ENCODE peak calls at places on chromosomes 1 and 21, in eight cellular contexts. O, T, B, F, W, P, C and J are unnamed samples.

GRCh38 chr1:192984058-192984457 is 75.1 kb downstream of the UCHL5 start:
- DNase-seq in F (no peak), O (no peak), C (no peak), W (peak; percentile 15), T (no peak), P (no peak), B (no peak), J (no peak)

GRCh38 chr1:173409613-173410012 is 67.5 kb upstream of the PRDX6 start:
- DNase-seq in T (no peak), O (no peak), B (no peak), F (no peak), P (no peak), C (peak; percentile 91), W (no peak), J (no peak)

GRCh38 chr1:9731561-9731960 is 80.0 kb downstream of the PIK3CD start:
- DNase-seq in B (no peak), W (no peak), O (no peak), F (no peak), P (no peak), T (no peak), C (no peak), J (no peak)

GRCh38 chr1:210288106-210288505 is 40.6 kb upstream of the HHAT start:
- DNase-seq in W (no peak), P (no peak), T (no peak), O (no peak), C (no peak), B (no peak), F (no peak), J (no peak)

GRCh38 chr1:17587693-17588047 is 48.2 kb downstream of the ARHGEF10L start:
- DNase-seq in T (no peak), B (no peak), W (no peak), F (no peak), O (no peak), P (no peak), C (peak; percentile 54), J (no peak)

GRCh38 chr1:192962901-192963300 is 96.3 kb downstream of the UCHL5 start:
- DNase-seq in C (no peak), W (no peak), F (no peak), T (no peak), B (no peak), P (no peak), O (no peak), J (no peak)

GRCh38 chr1:228284521-228284920 is 76.7 kb downstream of the OBSCN start:
- DNase-seq in O (no peak), B (no peak), W (no peak), P (no peak), T (no peak), C (no peak), F (no peak), J (no peak)

GRCh38 chr1:193542668-193543067 is 356.3 kb upstream of the B3GALT2 start:
- DNase-seq in T (no peak), C (no peak), F (no peak), W (no peak), O (no peak), B (no peak), P (no peak), J (no peak)

GRCh38 chr1:39295901-39296300 is 91.4 kb downstream of the MACF1 start:
- DNase-seq in O (no peak), T (no peak), W (peak; percentile 23), B (no peak), C (peak; percentile 20), F (no peak), P (no peak), J (no peak)

GRCh38 chr1:154574715-154575114 is 7.1 kb downstream of the CHRNB2 start:
- DNase-seq in T (no peak), W (no peak), B (peak; percentile 80), O (no peak), C (peak; percentile 51), P (no peak), F (no peak), J (no peak)

GRCh38 chr21:32524010-32524719 is 61.2 kb downstream of the TCP10L start:
- DNase-seq in F (no peak), T (no peak), W (no peak), B (no peak), O (peak; percentile 50), P (no peak), C (peak; percentile 36), J (no peak)

GRCh38 chr21:39422468-39423241 is 22.9 kb downstream of the LCA5L start:
- DNase-seq in T (no peak), B (no peak), P (no peak), F (peak; percentile 16), C (no peak), W (no peak), O (no peak), J (no peak)

GRCh38 chr21:32756096-32756495 is 15.5 kb downstream of the PAXBP1 start:
- DNase-seq in C (no peak), O (no peak), B (no peak), W (no peak), T (no peak), P (no peak), F (no peak), J (no peak)

GRCh38 chr1:6087402-6087772 is 41.7 kb downstream of the KCNAB2 start:
- DNase-seq in T (no peak), P (no peak), O (no peak), W (no peak), B (no peak), C (no peak), F (no peak), J (no peak)

GRCh38 chr21:35217504-35218060 is 168.5 kb upstream of the RUNX1 start:
- DNase-seq in F (peak; percentile 79), C (peak; percentile 85), W (peak; percentile 69), B (no peak), O (peak; percentile 39), T (no peak), P (no peak), J (no peak)

GRCh38 chr1:68116643-68117235 is 66.3 kb upstream of the DIRAS3 start:
- DNase-seq in W (peak; percentile 35), T (peak; percentile 16), C (peak; percentile 42), P (peak; percentile 66), O (no peak), F (peak; percentile 63), B (peak; percentile 35), J (peak; percentile 68)

GRCh38 chr1:33377750-33378149 is 53.1 kb downstream of the PHC2 start:
- DNase-seq in O (no peak), B (no peak), P (no peak), F (no peak), T (no peak), W (no peak), C (no peak), J (no peak)

GRCh38 chr1:63935148-63935547 is 161.3 kb downstream of the ROR1 start:
- DNase-seq in C (peak; percentile 61), W (no peak), F (peak; percentile 53), T (no peak), B (no peak), P (no peak), O (no peak), J (no peak)

GRCh38 chr1:54976747-54977146 is 3.7 kb upstream of the TMEM61 start:
- DNase-seq in W (no peak), B (peak; percentile 18), C (no peak), P (no peak), T (no peak), F (no peak), O (no peak), J (no peak)

GRCh38 chr1:247409869-247410544 is 6.0 kb upstream of the NLRP3 start:
- DNase-seq in B (no peak), W (peak; percentile 54), P (no peak), F (no peak), T (peak; percentile 37), C (no peak), O (no peak), J (no peak)